ENCODE peak calls at places on chromosomes 7 and 10, in seven cellular contexts. U is sigmoid colon; V is CD8-positive, alpha-beta memory T cell; T is brain microvascular endothelial cell; C is tibial artery; Y is effector memory CD4-positive, alpha-beta T cell; G is keratinocyte. I is an unnamed sample.

GRCh38 chr7:139936760-139937310 is 107.8 kb downstream of the TBXAS1 start:
- DNase-seq in C (no peak), V (no peak), G (no peak), T (peak), U (no peak), Y (no peak), I (no peak)

GRCh38 chr10:131115801-131116200 is 195.7 kb downstream of the TCERG1L start:
- DNase-seq in Y (no peak), U (no peak), C (no peak), G (no peak), T (no peak), V (no peak), I (no peak)

GRCh38 chr7:1197997-1198632 is 34.6 kb upstream of the UNCX start:
- DNase-seq in U (no peak), C (no peak), Y (no peak), V (no peak), T (peak), G (no peak), I (no peak)

GRCh38 chr10:89526396-89526795 is 9.0 kb downstream of the SLC16A12 start:
- DNase-seq in C (no peak), U (no peak), T (no peak), V (no peak), G (no peak), Y (no peak), I (no peak)

GRCh38 chr10:94358480-94358879 is 4.3 kb downstream of the NOC3L start:
- DNase-seq in C (no peak), Y (no peak), T (peak), G (no peak), V (no peak), U (no peak), I (no peak)

GRCh38 chr10:6177880-6178281 is 24.9 kb upstream of the PFKFB3 start:
- DNase-seq in V (no peak), G (no peak), T (no peak), U (peak), C (no peak), Y (no peak), I (no peak)

GRCh38 chr10:25336330-25336729 is 161.5 kb downstream of the GPR158 start:
- DNase-seq in Y (no peak), T (no peak), V (no peak), G (no peak), C (no peak), U (no peak), I (no peak)

GRCh38 chr10:323651-324293 is 188.5 kb downstream of the ZMYND11 start:
- DNase-seq in G (peak), Y (peak), C (peak), V (peak), T (peak), U (peak), I (no peak)

GRCh38 chr10:43846187-43846680 is 197.6 kb upstream of the ZNF32 start:
- DNase-seq in U (no peak), V (peak), C (no peak), Y (peak), T (peak), G (no peak), I (no peak)

GRCh38 chr7:130982160-130982638 is 248.2 kb upstream of the KLF14 start:
- DNase-seq in C (no peak), T (no peak), G (no peak), Y (no peak), V (no peak), U (no peak), I (no peak)

GRCh38 chr10:94180576-94180975 is 182.2 kb downstream of the NOC3L start:
- DNase-seq in G (no peak), Y (no peak), T (no peak), C (no peak), U (no peak), V (no peak), I (no peak)

GRCh38 chr7:4066626-4067475 is 615.2 kb upstream of the FOXK1 start:
- DNase-seq in V (no peak), C (no peak), Y (no peak), T (no peak), U (no peak), G (no peak), I (no peak)

GRCh38 chr10:117740088-117740487 is 197.5 kb downstream of the EMX2 start:
- DNase-seq in T (no peak), U (no peak), Y (no peak), V (no peak), C (no peak), G (no peak), I (no peak)

GRCh38 chr7:114928060-114928459 is 6.2 kb downstream of the MDFIC start:
- DNase-seq in U (no peak), V (no peak), T (no peak), C (no peak), G (no peak), Y (no peak), I (no peak)

GRCh38 chr10:73253226-73253557 is 748 bp upstream of the MRPS16 start:
- DNase-seq in V (no peak), U (no peak), T (no peak), G (no peak), Y (no peak), C (no peak), I (no peak)

GRCh38 chr7:48786951-48787350 is 137.4 kb upstream of the CDC14C start:
- DNase-seq in T (no peak), V (no peak), C (no peak), Y (no peak), G (no peak), U (no peak), I (no peak)

GRCh38 chr10:110461088-110461487 is 36.6 kb upstream of the DUSP5 start:
- DNase-seq in Y (no peak), T (no peak), C (no peak), U (no peak), V (no peak), G (no peak), I (no peak)

GRCh38 chr10:110459600-110459999 is 38.1 kb upstream of the DUSP5 start:
- DNase-seq in U (no peak), C (no peak), T (no peak), G (no peak), V (no peak), Y (no peak), I (no peak)

GRCh38 chr10:110460111-110460809 is 37.4 kb upstream of the DUSP5 start:
- DNase-seq in Y (no peak), G (no peak), T (peak), U (no peak), V (peak), C (peak), I (no peak)

GRCh38 chr10:110462308-110463095 is 35.2 kb upstream of the DUSP5 start:
- DNase-seq in Y (no peak), U (no peak), V (no peak), G (no peak), T (no peak), C (no peak), I (no peak)

GRCh38 chr10:110461530-110461929 is 36.2 kb upstream of the DUSP5 start:
- DNase-seq in C (no peak), G (no peak), U (no peak), Y (no peak), T (no peak), V (no peak), I (no peak)
- H3K27ac ChIP-seq in C (no peak), G (no peak), U (no peak), Y (no peak), T (no peak), V (no peak), I (no peak)

DNA sequence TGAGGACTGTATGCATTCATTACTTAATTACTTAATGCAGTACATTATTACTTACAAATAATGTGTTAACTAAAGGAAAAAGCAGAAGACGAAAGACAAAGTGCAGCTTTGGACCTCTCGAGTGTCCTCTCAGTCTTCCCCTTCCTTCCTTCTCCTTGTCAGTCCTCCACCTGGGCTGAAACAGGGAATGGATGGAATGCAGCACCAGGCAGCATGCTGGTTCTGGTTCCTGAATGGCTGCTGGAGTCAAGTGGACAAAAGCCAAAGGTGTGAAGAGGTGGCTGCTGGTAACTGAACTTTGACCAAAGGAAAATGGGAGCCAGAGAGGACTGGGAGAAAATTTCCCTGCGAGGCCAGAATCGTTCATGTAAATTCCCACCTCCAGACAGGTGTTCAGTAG is 179.5 kb downstream of the GPAM start:
- DNase-seq in T (no peak), C (no peak), Y (no peak), G (no peak), U (no peak), V (no peak), I (no peak)
- H3K27ac ChIP-seq in T (no peak), C (no peak), Y (no peak), G (no peak), U (no peak), V (no peak), I (no peak)

GRCh38 chr10:123870260-123870659 is 21.3 kb downstream of the CPXM2 start:
- DNase-seq in Y (no peak), U (no peak), G (no peak), C (no peak), T (no peak), V (no peak), I (no peak)

GRCh38 chr10:123868058-123868995 is 23.3 kb downstream of the CPXM2 start:
- DNase-seq in V (no peak), G (no peak), T (no peak), U (no peak), Y (no peak), C (no peak), I (no peak)

GRCh38 chr10:123865880-123866279 is 25.7 kb downstream of the CPXM2 start:
- DNase-seq in V (no peak), C (no peak), T (no peak), Y (no peak), U (peak), G (no peak), I (no peak)

GRCh38 chr10:123865350-123865749 is 26.3 kb downstream of the CPXM2 start:
- DNase-seq in T (no peak), Y (no peak), C (no peak), V (no peak), G (no peak), U (no peak), I (no peak)

GRCh38 chr10:123869015-123869414 is 22.6 kb downstream of the CPXM2 start:
- DNase-seq in G (no peak), V (no peak), T (no peak), C (no peak), U (no peak), Y (no peak), I (no peak)
- H3K27ac ChIP-seq in G (no peak), V (no peak), T (no peak), C (peak), U (peak), Y (no peak), I (no peak)

GRCh38 chr7:100431286-100431735 is 1.7 kb downstream of the MEPCE start:
- DNase-seq in T (no peak), C (no peak), U (peak), V (no peak), G (no peak), Y (no peak), I (no peak)
- H3K27ac ChIP-seq in T (no peak), C (peak), U (peak), V (no peak), G (no peak), Y (no peak), I (peak)

DNA sequence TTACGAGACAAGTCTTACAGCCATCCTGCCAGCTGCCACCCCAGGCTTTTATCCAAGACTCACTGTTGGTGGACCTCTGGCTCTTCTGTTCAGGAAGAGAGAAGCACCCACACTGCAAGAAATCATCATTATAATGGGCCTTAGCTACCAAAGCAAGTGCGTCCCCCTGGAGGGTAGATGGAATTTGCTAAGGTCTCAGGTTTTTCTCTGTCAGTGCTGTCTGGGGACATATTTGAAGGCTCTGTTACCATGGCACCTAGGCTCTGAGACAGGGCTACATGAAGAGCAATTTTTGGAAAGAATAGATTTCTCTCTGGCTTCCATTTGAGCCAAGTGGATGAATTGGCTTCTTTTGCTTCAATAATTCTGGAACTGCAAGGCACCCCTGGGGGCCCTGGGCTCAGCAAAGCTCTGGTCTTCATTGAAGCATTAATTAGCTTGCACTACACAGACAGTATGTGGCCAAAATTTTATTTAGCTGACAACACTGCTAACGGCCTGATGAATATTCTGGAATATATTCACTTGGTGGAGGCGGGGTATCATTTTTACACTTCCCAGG is 349.1 kb upstream of the GALNT17 start:
- DNase-seq in V (no peak), C (no peak), T (no peak), G (no peak), Y (no peak), U (no peak), I (no peak)
- H3K27ac ChIP-seq in V (no peak), C (no peak), T (no peak), G (no peak), Y (no peak), U (no peak), I (peak)

I was measured in caudate nucleus.